ENCODE peak calls at places on chromosomes 2 and 18, in five cellular contexts. M is adrenal gland, F is thyroid gland, I is IMR-90, S is sigmoid colon. Z is an unnamed sample.

GRCh38 chr2:45192481-45192880 is 183.2 kb upstream of the SIX2 start:
- DNase-seq in S (no peak), I (no peak), M (no peak), F (no peak), Z (no peak)

GRCh38 chr2:36633470-36634092 is 35.6 kb upstream of the FEZ2 start:
- DNase-seq in S (no peak), M (no peak), I (peak), F (no peak), Z (no peak)

GRCh38 chr2:221851531-221852045 is 279.5 kb upstream of the EPHA4 start:
- DNase-seq in S (no peak), F (no peak), I (no peak), M (no peak), Z (no peak)

GRCh38 chr2:25091265-25091664 is 49.4 kb downstream of the EFR3B start:
- DNase-seq in I (no peak), F (no peak), M (no peak), S (no peak), Z (no peak)

GRCh38 chr2:45505138-45505537 is 105.9 kb downstream of the SRBD1 start:
- DNase-seq in I (no peak), M (no peak), F (no peak), S (no peak), Z (no peak)

GRCh38 chr2:238143239-238143951 is 4.9 kb downstream of the KLHL30 start:
- DNase-seq in I (peak), M (peak), F (no peak), S (no peak), Z (no peak)

GRCh38 chr2:10935953-10936942 is 24.5 kb downstream of the KCNF1 start:
- DNase-seq in S (no peak), F (no peak), I (peak), M (peak), Z (no peak)

GRCh38 chr18:78896111-78896510 is 83.5 kb upstream of the SALL3 start:
- DNase-seq in M (no peak), I (no peak), S (no peak), F (no peak), Z (no peak)

GRCh38 chr2:207487650-207488315 is 42.0 kb upstream of the CREB1 start:
- DNase-seq in I (peak), F (no peak), S (no peak), M (peak), Z (no peak)

GRCh38 chr2:204258900-204259299 is 286.4 kb upstream of the PARD3B start:
- DNase-seq in M (no peak), F (no peak), I (no peak), S (no peak), Z (no peak)

GRCh38 chr2:219574509-219575311 is 2.6 kb downstream of the INHA start:
- DNase-seq in S (no peak), I (no peak), M (peak), F (peak), Z (no peak)

GRCh38 chr18:36047521-36047920 is 19.8 kb downstream of the RPRD1A start:
- DNase-seq in M (no peak), I (no peak), S (no peak), F (no peak), Z (no peak)

GRCh38 chr18:36046898-36047297 is 20.5 kb downstream of the RPRD1A start:
- DNase-seq in F (no peak), M (no peak), S (no peak), I (no peak), Z (no peak)

GRCh38 chr18:36050479-36050878 is 16.9 kb downstream of the RPRD1A start:
- DNase-seq in F (no peak), I (no peak), M (no peak), S (no peak), Z (no peak)

GRCh38 chr18:36051760-36052159 is 15.6 kb downstream of the RPRD1A start:
- DNase-seq in I (no peak), M (no peak), S (no peak), F (no peak), Z (no peak)
- H3K4me3 ChIP-seq in I (no peak), M (no peak), S (no peak), F (no peak), Z (no peak)

DNA sequence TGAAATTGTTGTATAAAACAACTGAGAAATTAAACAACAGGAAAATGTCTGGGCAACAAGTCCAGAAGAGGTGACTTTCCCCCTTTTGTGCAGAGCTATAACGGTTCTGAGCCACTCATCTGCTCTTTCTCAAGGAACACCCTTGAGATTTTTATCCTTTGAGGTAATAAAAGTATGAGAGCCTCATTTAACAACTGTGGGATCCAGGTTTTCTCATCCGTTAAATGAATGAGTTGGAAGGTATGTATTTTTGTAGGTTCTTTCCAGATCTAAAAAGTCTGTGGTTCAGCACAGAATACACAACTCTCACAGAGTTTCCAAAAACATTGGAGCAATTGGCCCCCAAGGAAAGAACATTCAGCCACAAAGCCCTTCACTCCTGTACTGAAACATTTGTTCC is 93.0 kb downstream of the ANKRD44 start:
- DNase-seq in M (no peak), F (no peak), I (no peak), S (no peak), Z (no peak)
- H3K4me3 ChIP-seq in M (no peak), F (no peak), I (no peak), S (no peak), Z (no peak)

DNA sequence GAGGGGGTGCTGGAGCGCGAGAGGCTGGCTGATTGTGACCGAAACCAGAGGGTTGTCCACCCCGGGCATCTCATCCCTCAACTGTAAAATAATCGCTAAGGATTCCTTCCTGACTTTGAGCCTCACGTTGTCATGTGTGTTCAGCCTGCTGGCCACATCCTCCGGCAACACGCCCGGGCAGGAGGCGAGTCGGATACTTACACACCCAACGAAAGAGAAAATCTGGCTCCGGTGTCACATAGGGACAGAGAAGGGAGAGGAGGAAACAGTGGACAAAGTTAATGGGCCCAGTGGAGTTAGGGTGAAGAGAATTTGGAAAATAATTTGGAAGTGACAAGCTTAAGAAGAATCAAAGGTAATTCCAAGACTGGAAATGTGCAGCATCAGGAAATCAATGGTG is 2.4 kb downstream of the TLX2 start:
- DNase-seq in M (no peak), S (no peak), F (no peak), I (no peak), Z (no peak)
- H3K4me3 ChIP-seq in M (no peak), S (peak), F (no peak), I (no peak), Z (no peak)

DNA sequence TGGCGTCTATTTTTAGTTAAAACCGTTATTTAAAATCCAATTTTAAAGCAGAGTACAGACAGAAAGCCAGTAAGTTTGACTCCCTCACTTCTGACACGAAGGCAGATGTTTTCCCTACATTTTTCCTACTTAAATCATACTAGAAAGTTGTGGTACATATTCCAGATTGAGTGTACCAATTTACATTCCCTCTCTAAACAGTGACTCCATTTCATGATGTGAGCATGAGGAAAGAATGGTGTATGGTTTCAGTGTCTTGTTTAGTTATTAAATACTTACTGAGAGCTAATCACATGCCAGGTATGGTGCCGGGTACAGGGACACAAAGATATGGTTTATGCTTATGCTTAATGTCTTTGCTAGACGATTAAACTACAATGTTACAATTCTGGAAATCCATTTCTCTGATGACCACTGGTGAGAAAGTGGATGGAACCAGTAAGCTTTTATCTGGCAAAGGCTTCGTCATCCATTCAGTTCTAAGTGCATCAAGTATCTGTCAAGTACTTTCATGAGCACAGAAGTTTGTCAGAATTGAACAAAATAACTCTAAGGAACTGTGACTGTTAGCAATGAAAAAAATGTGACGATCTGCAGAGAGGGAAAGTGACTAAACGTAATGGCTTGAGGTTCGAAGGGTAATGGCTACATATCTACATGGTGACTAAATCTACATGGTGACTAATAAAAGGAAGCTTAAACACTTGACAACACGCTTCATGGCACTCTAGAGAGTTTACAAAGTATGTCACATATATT is 25.7 kb downstream of the MAP4K3 start:
- DNase-seq in F (no peak), S (no peak), I (peak), M (no peak), Z (no peak)
- H3K4me3 ChIP-seq in F (no peak), S (no peak), I (peak), M (no peak), Z (no peak)

GRCh38 chr18:31099490-31100230 is 2.6 kb downstream of the DSC2 start:
- DNase-seq in I (no peak), S (no peak), F (no peak), M (no peak), Z (no peak)
- H3K4me3 ChIP-seq in I (no peak), S (no peak), F (no peak), M (no peak), Z (no peak)

DNA sequence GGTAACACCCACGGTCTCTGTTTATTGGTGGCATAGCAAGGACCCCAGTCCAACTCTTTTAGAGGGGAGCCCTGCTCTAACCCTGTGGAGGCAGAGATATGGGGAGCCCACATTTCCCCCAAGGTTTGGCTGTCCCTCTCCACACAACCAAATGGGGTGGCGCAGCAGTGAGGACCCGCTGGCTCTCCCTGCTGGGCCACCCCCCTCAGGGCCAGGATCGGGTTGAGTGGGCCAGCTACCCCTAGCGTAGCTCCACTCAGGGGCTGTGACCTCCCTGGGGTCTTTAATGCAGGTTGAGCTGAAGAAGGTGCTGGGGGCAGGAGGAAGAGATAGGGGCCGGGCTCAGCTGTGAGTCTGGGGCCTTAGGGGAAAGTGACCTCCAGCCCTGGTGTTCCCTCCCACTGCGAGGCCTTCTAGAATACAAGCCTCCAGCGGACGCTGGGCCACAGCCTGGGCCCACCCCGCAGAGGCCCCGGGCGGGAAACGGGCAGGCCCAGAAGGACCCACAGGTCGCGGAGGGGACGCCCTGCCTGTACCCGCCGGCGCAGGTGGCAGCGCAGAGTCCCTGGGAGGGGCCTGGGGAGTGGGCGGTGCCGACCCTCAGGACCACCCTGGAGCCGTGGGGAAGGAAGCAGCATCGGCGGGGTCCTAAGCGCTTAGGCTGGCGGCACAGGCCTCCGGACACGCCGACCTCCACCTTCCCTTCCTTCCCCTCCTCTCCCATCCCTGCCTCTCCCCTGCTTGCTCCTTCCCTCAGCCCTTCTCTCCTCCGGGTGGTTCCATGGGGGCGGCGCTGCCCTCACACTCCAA is 9.6 kb downstream of the CROCC2 start:
- DNase-seq in S (peak), I (no peak), M (no peak), F (no peak), Z (peak)
- H3K4me3 ChIP-seq in S (no peak), I (no peak), M (no peak), F (no peak), Z (no peak)